ENCODE peak calls at places on chromosomes 4 and X, in ten cellular contexts. One of them, this sample, is unnamed.

GRCh38 chrX:133745361-133745760 is 240.0 kb downstream of the GPC3 start:
- DNase-seq in ovary: no peak
- DNase-seq in tibial nerve: no peak
- DNase-seq in IMR-90: no peak
- DNase-seq in HCT116: no peak
- DNase-seq in esophagus squamous epithelium: no peak
- DNase-seq in endothelial cell of umbilical vein: no peak
- DNase-seq in heart left ventricle: no peak
- DNase-seq in breast epithelium: no peak
- DNase-seq in HepG2: no peak
- DNase-seq in this sample: no peak

GRCh38 chr4:138510053-138510452 is 267.9 kb upstream of the SLC7A11 start:
- DNase-seq in ovary: no peak
- DNase-seq in tibial nerve: no peak
- DNase-seq in IMR-90: peak
- DNase-seq in HCT116: no peak
- DNase-seq in esophagus squamous epithelium: no peak
- DNase-seq in endothelial cell of umbilical vein: no peak
- DNase-seq in heart left ventricle: no peak
- DNase-seq in breast epithelium: no peak
- DNase-seq in HepG2: no peak
- DNase-seq in this sample: no peak

GRCh38 chr4:57190651-57191481 is 80.7 kb upstream of the IGFBP7 start:
- DNase-seq in ovary: no peak
- DNase-seq in tibial nerve: no peak
- DNase-seq in IMR-90: peak
- DNase-seq in HCT116: peak
- DNase-seq in esophagus squamous epithelium: no peak
- DNase-seq in endothelial cell of umbilical vein: peak
- DNase-seq in heart left ventricle: no peak
- DNase-seq in breast epithelium: no peak
- DNase-seq in HepG2: peak
- DNase-seq in this sample: peak

GRCh38 chrX:109842611-109843010 is 109.6 kb upstream of the ACSL4 start:
- DNase-seq in ovary: no peak
- DNase-seq in tibial nerve: no peak
- DNase-seq in IMR-90: no peak
- DNase-seq in HCT116: no peak
- DNase-seq in esophagus squamous epithelium: no peak
- DNase-seq in endothelial cell of umbilical vein: no peak
- DNase-seq in heart left ventricle: no peak
- DNase-seq in breast epithelium: no peak
- DNase-seq in HepG2: no peak
- DNase-seq in this sample: no peak

GRCh38 chr4:26420438-26420837 is 69.8 kb downstream of the CCKAR start:
- DNase-seq in ovary: no peak
- DNase-seq in tibial nerve: no peak
- DNase-seq in IMR-90: peak
- DNase-seq in HCT116: no peak
- DNase-seq in esophagus squamous epithelium: no peak
- DNase-seq in endothelial cell of umbilical vein: no peak
- DNase-seq in heart left ventricle: no peak
- DNase-seq in breast epithelium: no peak
- DNase-seq in HepG2: no peak
- DNase-seq in this sample: no peak

GRCh38 chr4:123390846-123391456 is 5.6 kb upstream of the SPRY1 start:
- DNase-seq in ovary: no peak
- DNase-seq in tibial nerve: no peak
- DNase-seq in IMR-90: peak
- DNase-seq in HCT116: peak
- DNase-seq in esophagus squamous epithelium: no peak
- DNase-seq in endothelial cell of umbilical vein: peak
- DNase-seq in heart left ventricle: no peak
- DNase-seq in breast epithelium: no peak
- DNase-seq in HepG2: no peak
- DNase-seq in this sample: no peak

GRCh38 chr4:118823471-118823870 is 12.5 kb downstream of the SEC24D start:
- DNase-seq in ovary: no peak
- DNase-seq in tibial nerve: no peak
- DNase-seq in IMR-90: no peak
- DNase-seq in HCT116: peak
- DNase-seq in esophagus squamous epithelium: no peak
- DNase-seq in endothelial cell of umbilical vein: no peak
- DNase-seq in heart left ventricle: no peak
- DNase-seq in breast epithelium: peak
- DNase-seq in HepG2: no peak
- DNase-seq in this sample: peak

GRCh38 chr4:155433636-155434360 is 57.0 kb upstream of the MAP9 start:
- DNase-seq in ovary: no peak
- DNase-seq in tibial nerve: no peak
- DNase-seq in IMR-90: peak
- DNase-seq in HCT116: no peak
- DNase-seq in esophagus squamous epithelium: no peak
- DNase-seq in endothelial cell of umbilical vein: peak
- DNase-seq in heart left ventricle: no peak
- DNase-seq in breast epithelium: no peak
- DNase-seq in HepG2: no peak
- DNase-seq in this sample: no peak

GRCh38 chr4:43471950-43472349 is 579.4 kb downstream of the GRXCR1 start:
- DNase-seq in ovary: no peak
- DNase-seq in tibial nerve: no peak
- DNase-seq in IMR-90: no peak
- DNase-seq in HCT116: no peak
- DNase-seq in esophagus squamous epithelium: no peak
- DNase-seq in endothelial cell of umbilical vein: no peak
- DNase-seq in heart left ventricle: no peak
- DNase-seq in breast epithelium: no peak
- DNase-seq in HepG2: peak
- DNase-seq in this sample: no peak

GRCh38 chr4:176565044-176565443 is 227.7 kb downstream of the VEGFC start:
- DNase-seq in ovary: no peak
- DNase-seq in tibial nerve: no peak
- DNase-seq in IMR-90: peak
- DNase-seq in HCT116: no peak
- DNase-seq in esophagus squamous epithelium: no peak
- DNase-seq in endothelial cell of umbilical vein: no peak
- DNase-seq in heart left ventricle: no peak
- DNase-seq in breast epithelium: no peak
- DNase-seq in HepG2: no peak
- DNase-seq in this sample: no peak

GRCh38 chrX:122078079-122078478 is 1030.7 kb downstream of the GLUD2 start:
- DNase-seq in ovary: no peak
- DNase-seq in tibial nerve: no peak
- DNase-seq in IMR-90: no peak
- DNase-seq in HCT116: no peak
- DNase-seq in esophagus squamous epithelium: no peak
- DNase-seq in endothelial cell of umbilical vein: no peak
- DNase-seq in heart left ventricle: no peak
- DNase-seq in breast epithelium: no peak
- DNase-seq in HepG2: no peak
- DNase-seq in this sample: no peak

GRCh38 chr4:56570041-56570440 is 64.5 kb downstream of the ARL9 start:
- DNase-seq in ovary: no peak
- DNase-seq in tibial nerve: no peak
- DNase-seq in IMR-90: peak
- DNase-seq in HCT116: no peak
- DNase-seq in esophagus squamous epithelium: no peak
- DNase-seq in endothelial cell of umbilical vein: no peak
- DNase-seq in heart left ventricle: no peak
- DNase-seq in breast epithelium: no peak
- DNase-seq in HepG2: no peak
- DNase-seq in this sample: no peak

GRCh38 chrX:32520789-32521188 is 690.6 kb downstream of the DMD start:
- DNase-seq in ovary: no peak
- DNase-seq in tibial nerve: no peak
- DNase-seq in IMR-90: no peak
- DNase-seq in HCT116: no peak
- DNase-seq in esophagus squamous epithelium: no peak
- DNase-seq in endothelial cell of umbilical vein: no peak
- DNase-seq in heart left ventricle: no peak
- DNase-seq in breast epithelium: no peak
- DNase-seq in HepG2: no peak
- DNase-seq in this sample: no peak

GRCh38 chr4:8394806-8395205 is 45.7 kb downstream of the ACOX3 start:
- DNase-seq in ovary: no peak
- DNase-seq in tibial nerve: no peak
- DNase-seq in IMR-90: no peak
- DNase-seq in HCT116: no peak
- DNase-seq in esophagus squamous epithelium: no peak
- DNase-seq in endothelial cell of umbilical vein: no peak
- DNase-seq in heart left ventricle: no peak
- DNase-seq in breast epithelium: no peak
- DNase-seq in HepG2: no peak
- DNase-seq in this sample: no peak

GRCh38 chr4:89101256-89102161 is 9.8 kb upstream of the TIGD2 start:
- DNase-seq in ovary: no peak
- DNase-seq in tibial nerve: no peak
- DNase-seq in IMR-90: no peak
- DNase-seq in HCT116: no peak
- DNase-seq in esophagus squamous epithelium: no peak
- DNase-seq in endothelial cell of umbilical vein: no peak
- DNase-seq in heart left ventricle: no peak
- DNase-seq in breast epithelium: no peak
- DNase-seq in HepG2: no peak
- DNase-seq in this sample: no peak
- H3K27ac ChIP-seq in ovary: no peak
- H3K27ac ChIP-seq in tibial nerve: no peak
- H3K27ac ChIP-seq in IMR-90: no peak
- H3K27ac ChIP-seq in HCT116: no peak
- H3K27ac ChIP-seq in esophagus squamous epithelium: no peak
- H3K27ac ChIP-seq in endothelial cell of umbilical vein: no peak
- H3K27ac ChIP-seq in heart left ventricle: no peak
- H3K27ac ChIP-seq in breast epithelium: no peak
- H3K27ac ChIP-seq in HepG2: no peak
- H3K27ac ChIP-seq in this sample: no peak

DNA sequence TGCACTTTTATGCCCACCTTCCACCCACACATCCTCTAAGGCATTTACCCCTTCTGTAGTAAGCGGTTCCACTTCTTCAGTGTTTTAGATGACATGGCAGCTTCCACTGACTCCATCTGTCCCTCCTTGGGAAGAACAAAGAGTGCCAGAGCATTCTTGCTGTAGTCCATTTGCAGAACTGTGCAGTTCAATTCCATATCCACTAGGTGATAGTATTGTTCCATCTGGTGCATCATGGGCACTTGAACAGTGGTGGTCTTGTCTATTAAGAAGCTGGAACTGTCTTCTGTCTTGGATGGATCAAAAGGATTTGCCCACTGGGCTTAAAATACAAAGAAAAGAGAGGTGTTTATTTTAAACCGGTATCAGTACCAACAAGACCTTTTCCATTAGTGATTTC is 3.5 kb downstream of the SERPINA7 start:
- DNase-seq in ovary: no peak
- DNase-seq in tibial nerve: no peak
- DNase-seq in IMR-90: no peak
- DNase-seq in HCT116: peak
- DNase-seq in esophagus squamous epithelium: no peak
- DNase-seq in endothelial cell of umbilical vein: no peak
- DNase-seq in heart left ventricle: no peak
- DNase-seq in breast epithelium: no peak
- DNase-seq in HepG2: peak
- DNase-seq in this sample: no peak
- TF ChIP-seq CTCF in ovary: no peak
- TF ChIP-seq CTCF in tibial nerve: no peak
- TF ChIP-seq CTCF in IMR-90: no peak
- TF ChIP-seq CTCF in HCT116: peak
- TF ChIP-seq CTCF in esophagus squamous epithelium: no peak
- TF ChIP-seq CTCF in endothelial cell of umbilical vein: no peak
- TF ChIP-seq CTCF in heart left ventricle: peak
- TF ChIP-seq CTCF in breast epithelium: no peak
- TF ChIP-seq CTCF in HepG2: peak
- TF ChIP-seq CTCF in this sample: no peak

GRCh38 chr4:180596888-180597483 is 1646.2 kb upstream of the TENM3 start:
- DNase-seq in ovary: no peak
- DNase-seq in tibial nerve: no peak
- DNase-seq in IMR-90: no peak
- DNase-seq in HCT116: no peak
- DNase-seq in esophagus squamous epithelium: no peak
- DNase-seq in endothelial cell of umbilical vein: no peak
- DNase-seq in heart left ventricle: no peak
- DNase-seq in breast epithelium: no peak
- DNase-seq in HepG2: no peak
- DNase-seq in this sample: no peak

DNA sequence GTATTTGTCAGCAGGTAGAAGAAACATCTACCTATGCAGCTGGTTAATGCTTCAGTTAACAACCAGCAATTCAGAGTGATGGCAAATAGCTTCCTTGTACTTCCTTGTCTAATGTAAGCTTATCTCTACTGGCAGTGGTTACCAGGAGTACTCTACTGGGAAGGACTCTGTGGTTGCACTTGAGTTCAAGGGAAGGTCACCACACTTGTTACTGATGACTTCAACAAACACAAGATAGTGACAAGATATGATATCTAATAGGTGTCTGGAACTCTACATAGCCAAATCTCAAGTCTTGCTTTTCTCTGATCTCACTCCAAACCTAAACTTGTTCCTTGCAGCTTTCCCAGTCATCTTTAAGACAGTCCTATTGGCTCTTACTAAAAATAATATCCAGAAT is 1644.9 kb upstream of the TENM3 start:
- DNase-seq in ovary: no peak
- DNase-seq in tibial nerve: no peak
- DNase-seq in IMR-90: no peak
- DNase-seq in HCT116: no peak
- DNase-seq in esophagus squamous epithelium: no peak
- DNase-seq in endothelial cell of umbilical vein: no peak
- DNase-seq in heart left ventricle: no peak
- DNase-seq in breast epithelium: no peak
- DNase-seq in HepG2: no peak
- DNase-seq in this sample: no peak
- TF ChIP-seq POLR2A in ovary: no peak
- TF ChIP-seq POLR2A in tibial nerve: no peak
- TF ChIP-seq POLR2A in IMR-90: no peak
- TF ChIP-seq POLR2A in HCT116: no peak
- TF ChIP-seq POLR2A in esophagus squamous epithelium: no peak
- TF ChIP-seq POLR2A in endothelial cell of umbilical vein: no peak
- TF ChIP-seq POLR2A in heart left ventricle: no peak
- TF ChIP-seq POLR2A in breast epithelium: no peak
- TF ChIP-seq POLR2A in HepG2: no peak
- TF ChIP-seq POLR2A in this sample: no peak

DNA sequence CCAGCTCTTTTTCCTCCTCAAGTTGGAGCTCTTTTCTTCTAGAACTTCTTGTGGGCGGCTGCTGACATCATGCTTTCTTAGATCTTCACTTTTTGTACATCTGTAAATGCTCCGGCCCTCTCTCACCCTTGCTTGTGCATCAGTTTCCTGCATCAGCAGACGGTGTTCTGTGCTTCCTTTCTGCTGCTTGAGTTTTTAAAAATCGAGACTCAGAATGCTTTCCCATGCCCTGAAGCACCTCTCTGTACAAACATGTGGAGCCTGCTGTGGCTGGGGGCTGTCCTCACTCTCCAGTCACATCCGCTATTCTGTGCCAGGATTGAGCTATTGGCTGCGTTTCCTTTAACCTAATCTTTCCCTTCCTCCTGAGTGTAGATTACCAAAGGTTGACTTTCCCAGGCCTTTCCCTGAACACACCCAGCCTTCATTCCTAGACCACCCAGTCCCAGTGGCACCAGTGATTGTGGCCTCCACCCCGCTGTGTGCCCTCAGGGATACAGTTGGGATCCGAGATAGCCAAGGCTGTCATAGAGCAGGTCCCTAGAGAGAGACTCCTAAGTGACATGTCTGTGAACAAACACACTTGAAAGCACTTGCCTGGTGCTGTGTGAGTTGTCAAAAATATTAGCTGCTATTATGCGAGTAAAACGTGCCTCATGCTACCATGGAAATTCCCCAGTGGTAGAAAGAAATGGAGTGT is 41.9 kb downstream of the TNIP2 start:
- DNase-seq in ovary: no peak
- DNase-seq in tibial nerve: no peak
- DNase-seq in IMR-90: peak
- DNase-seq in HCT116: no peak
- DNase-seq in esophagus squamous epithelium: no peak
- DNase-seq in endothelial cell of umbilical vein: peak
- DNase-seq in heart left ventricle: peak
- DNase-seq in breast epithelium: no peak
- DNase-seq in HepG2: no peak
- DNase-seq in this sample: no peak
- H3K27ac ChIP-seq in ovary: no peak
- H3K27ac ChIP-seq in tibial nerve: peak
- H3K27ac ChIP-seq in IMR-90: no peak
- H3K27ac ChIP-seq in HCT116: no peak
- H3K27ac ChIP-seq in esophagus squamous epithelium: peak
- H3K27ac ChIP-seq in endothelial cell of umbilical vein: peak
- H3K27ac ChIP-seq in heart left ventricle: peak
- H3K27ac ChIP-seq in breast epithelium: peak
- H3K27ac ChIP-seq in HepG2: no peak
- H3K27ac ChIP-seq in this sample: no peak

This sample was measured in transverse colon.